ENCODE peak calls at places on chromosomes 4 and X, in nine cellular contexts. E, Z, U, D, P, S, V, Y and C are unnamed samples.

GRCh38 chr4:143482753-143483362 is 30.6 kb upstream of the SMARCA5 start:
- DNase-seq in E (peak; percentile 74), Z (peak; percentile 77), U (no peak), D (peak; percentile 20), P (no peak), S (no peak), V (no peak), Y (no peak), C (peak; percentile 50)

GRCh38 chr4:2812600-2812932 is 19.7 kb downstream of the SH3BP2 start:
- DNase-seq in E (no peak), Z (no peak), U (no peak), D (no peak), P (no peak), S (no peak), V (no peak), Y (no peak), C (no peak)

GRCh38 chrX:20128678-20129077 is 12.0 kb upstream of the MAP7D2 start:
- DNase-seq in E (no peak), Z (no peak), U (no peak), D (peak; percentile 10), P (no peak), S (no peak), V (no peak), Y (no peak), C (no peak)

GRCh38 chrX:77949840-77950239 is 19.6 kb downstream of the PGAM4 start:
- DNase-seq in E (no peak), Z (no peak), U (no peak), D (no peak), P (no peak), S (peak; percentile 24), V (no peak), Y (no peak), C (no peak)

GRCh38 chrX:57119416-57119815 is 1.9 kb downstream of the SPIN2B start:
- DNase-seq in E (no peak), Z (no peak), U (no peak), D (no peak), P (no peak), S (no peak), V (no peak), Y (no peak), C (no peak)

GRCh38 chr4:87037921-87038320 is 103.1 kb downstream of the AFF1 start:
- DNase-seq in E (no peak), Z (no peak), U (no peak), D (no peak), P (no peak), S (no peak), V (no peak), Y (no peak), C (no peak)

GRCh38 chr4:136650541-136651277 is 881.6 kb downstream of the PCDH18 start:
- DNase-seq in E (peak; percentile 55), Z (peak; percentile 16), U (no peak), D (no peak), P (no peak), S (no peak), V (no peak), Y (no peak), C (no peak)

GRCh38 chrX:118418811-118419251 is 72.9 kb downstream of the WDR44 start:
- DNase-seq in E (no peak), Z (peak; percentile 8), U (no peak), D (no peak), P (no peak), S (no peak), V (peak; percentile 69), Y (no peak), C (no peak)

GRCh38 chr4:169098054-169098896 is 88.2 kb upstream of the CBR4 start:
- DNase-seq in E (no peak), Z (peak; percentile 50), U (no peak), D (no peak), P (no peak), S (no peak), V (peak; percentile 8), Y (no peak), C (no peak)

GRCh38 chrX:109797311-109797975 is 64.4 kb upstream of the ACSL4 start:
- DNase-seq in E (peak; percentile 10), Z (no peak), U (no peak), D (no peak), P (no peak), S (no peak), V (no peak), Y (no peak), C (no peak)

GRCh38 chrX:121457096-121457495 is 409.7 kb downstream of the GLUD2 start:
- DNase-seq in E (no peak), Z (no peak), U (no peak), D (no peak), P (no peak), S (no peak), V (no peak), Y (no peak), C (no peak)

GRCh38 chrX:149504915-149505651 is at the start of gene IDS:
- DNase-seq in E (peak; percentile 92), Z (peak; percentile 88), U (peak; percentile 95), D (peak; percentile 91), P (peak; percentile 89), S (peak; percentile 83), V (peak; percentile 93), Y (peak; percentile 82), C (peak; percentile 81)

GRCh38 chr4:8070751-8071718 is 87.6 kb downstream of the ABLIM2 start:
- DNase-seq in E (no peak), Z (no peak), U (no peak), D (peak; percentile 3), P (peak; percentile 24), S (no peak), V (peak; percentile 73), Y (peak; percentile 48), C (no peak)

GRCh38 chrX:27751976-27752375 is 55.8 kb upstream of the MAGEB10 start:
- DNase-seq in E (peak; percentile 6), Z (peak; percentile 4), U (no peak), D (no peak), P (no peak), S (no peak), V (no peak), Y (no peak), C (no peak)
- H3K27ac ChIP-seq in E (no peak overlapping the region), Z (no peak overlapping the region), U (no peak overlapping the region), D (no peak overlapping the region), P (no peak overlapping the region), S (no peak overlapping the region), V (no peak overlapping the region), Y (no peak overlapping the region), C (no peak overlapping the region)

GRCh38 chr4:108013955-108014354 is 24.3 kb downstream of the HADH start:
- DNase-seq in E (no peak), Z (no peak), U (no peak), D (no peak), P (no peak), S (no peak), V (no peak), Y (no peak), C (no peak)

GRCh38 chr4:108013332-108013731 is 23.6 kb downstream of the HADH start:
- DNase-seq in E (no peak), Z (no peak), U (no peak), D (no peak), P (no peak), S (no peak), V (no peak), Y (no peak), C (no peak)

GRCh38 chr4:108018038-108018883 is 28.6 kb downstream of the HADH start:
- DNase-seq in E (peak; percentile 78), Z (peak; percentile 83), U (peak; percentile 94), D (peak; percentile 86), P (peak; percentile 72), S (peak; percentile 79), V (peak; percentile 94), Y (peak; percentile 91), C (peak; percentile 78)

GRCh38 chr4:108024078-108024990 is 34.6 kb downstream of the HADH start:
- DNase-seq in E (no peak), Z (no peak), U (no peak), D (no peak), P (no peak), S (no peak), V (no peak), Y (no peak), C (no peak)

DNA sequence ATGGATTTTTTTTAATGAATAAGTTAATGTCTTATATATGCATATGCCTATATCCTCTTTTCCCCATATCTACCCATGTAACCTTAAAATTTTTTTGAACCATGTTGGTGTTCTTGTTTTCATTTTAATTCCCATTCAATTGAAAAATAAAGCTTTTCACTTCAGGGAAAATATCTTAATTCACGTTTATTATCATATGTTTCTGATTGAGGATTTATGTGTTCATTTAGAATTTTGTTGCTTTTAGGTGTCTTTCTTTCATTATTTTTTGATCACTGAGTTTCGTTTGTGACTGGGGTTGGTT is 29.1 kb downstream of the HADH start:
- DNase-seq in E (no peak), Z (no peak), U (no peak), D (no peak), P (no peak), S (no peak), V (no peak), Y (no peak), C (no peak)
- TF ChIP-seq CTCF in E (no peak), Z (no peak), U (no peak), D (no peak), P (no peak), S (no peak), V (peak; percentile 18), Y (no peak), C (no peak)

DNA sequence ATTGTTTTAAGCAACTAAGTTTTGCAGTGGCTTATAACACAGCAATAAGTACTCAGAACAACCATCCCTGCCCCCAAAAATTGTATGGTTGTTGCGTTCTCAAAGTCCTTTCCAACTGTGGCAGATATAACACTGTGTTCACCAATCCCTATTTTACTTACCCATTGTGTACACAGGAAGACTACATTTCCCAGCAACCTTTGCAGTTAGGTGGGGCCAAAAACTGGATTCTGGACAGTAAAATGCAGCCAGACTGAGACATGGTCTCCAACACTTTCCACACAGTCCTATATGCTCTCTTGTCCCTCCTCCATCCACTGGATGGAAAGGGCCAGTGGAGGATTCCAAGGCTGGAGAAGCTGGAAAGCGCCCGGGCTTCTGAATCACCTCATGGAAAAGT is 523.6 kb downstream of the BCOR start:
- DNase-seq in E (peak; percentile 1), Z (no peak), U (no peak), D (no peak), P (no peak), S (no peak), V (no peak), Y (no peak), C (no peak)
- H3K27ac ChIP-seq in E (no peak overlapping the region), Z (no peak overlapping the region), U (no peak overlapping the region), D (no peak overlapping the region), P (no peak overlapping the region), S (no peak overlapping the region), V (no peak overlapping the region), Y (no peak overlapping the region), C (no peak overlapping the region)

GRCh38 chr4:173365359-173365996 is 5.3 kb upstream of the SAP30 start:
- DNase-seq in E (no peak), Z (no peak), U (no peak), D (no peak), P (no peak), S (no peak), V (no peak), Y (no peak), C (no peak)

GRCh38 chr4:173357939-173358338 is 12.8 kb upstream of the SAP30 start:
- DNase-seq in E (no peak), Z (no peak), U (no peak), D (no peak), P (no peak), S (no peak), V (no peak), Y (no peak), C (no peak)

GRCh38 chr4:173362666-173363065 is 8.1 kb upstream of the SAP30 start:
- DNase-seq in E (no peak), Z (no peak), U (no peak), D (no peak), P (no peak), S (no peak), V (no peak), Y (no peak), C (no peak)

GRCh38 chr4:173360587-173361221 is 10.1 kb upstream of the SAP30 start:
- DNase-seq in E (peak; percentile 33), Z (peak; percentile 39), U (no peak), D (no peak), P (no peak), S (no peak), V (no peak), Y (no peak), C (no peak)
- TF ChIP-seq CTCF in E (peak; percentile 53), Z (peak; percentile 48), U (no peak), D (no peak), P (peak; percentile 18), S (no peak), V (peak; percentile 67), Y (peak; percentile 45), C (peak; percentile 10)